ENCODE peak calls at places on chromosomes 3 and 15, in five cellular contexts. One of them, this sample, is unnamed.

GRCh38 chr3:28050895-28051294 is 190.5 kb upstream of the CMC1 start:
- DNase-seq in HepG2: peak
- DNase-seq in GM12878: no peak
- DNase-seq in SK-N-SH: no peak
- DNase-seq in K562: no peak
- DNase-seq in this sample: no peak

GRCh38 chr15:78210349-78210717 is 24.0 kb downstream of the ACSBG1 start:
- DNase-seq in HepG2: no peak
- DNase-seq in GM12878: no peak
- DNase-seq in SK-N-SH: no peak
- DNase-seq in K562: no peak
- DNase-seq in this sample: no peak

GRCh38 chr15:31516874-31517273 is 190.2 kb downstream of the KLF13 start:
- DNase-seq in HepG2: no peak
- DNase-seq in GM12878: no peak
- DNase-seq in SK-N-SH: no peak
- DNase-seq in K562: no peak
- DNase-seq in this sample: no peak

GRCh38 chr15:62999178-62999577 is 43.4 kb upstream of the TPM1 start:
- DNase-seq in HepG2: no peak
- DNase-seq in GM12878: no peak
- DNase-seq in SK-N-SH: no peak
- DNase-seq in K562: no peak
- DNase-seq in this sample: no peak

GRCh38 chr3:111143-112069 is 85.2 kb upstream of the CHL1 start:
- DNase-seq in HepG2: peak
- DNase-seq in GM12878: peak
- DNase-seq in SK-N-SH: no peak
- DNase-seq in K562: no peak
- DNase-seq in this sample: no peak

GRCh38 chr3:5002174-5002870 is 23.1 kb downstream of the BHLHE40 start:
- DNase-seq in HepG2: no peak
- DNase-seq in GM12878: no peak
- DNase-seq in SK-N-SH: no peak
- DNase-seq in K562: peak
- DNase-seq in this sample: no peak

GRCh38 chr15:89630974-89631901 is 24.0 kb downstream of the KIF7 start:
- DNase-seq in HepG2: no peak
- DNase-seq in GM12878: no peak
- DNase-seq in SK-N-SH: peak
- DNase-seq in K562: peak
- DNase-seq in this sample: peak

GRCh38 chr3:186221733-186222378 is 113.0 kb upstream of the ETV5 start:
- DNase-seq in HepG2: no peak
- DNase-seq in GM12878: no peak
- DNase-seq in SK-N-SH: no peak
- DNase-seq in K562: no peak
- DNase-seq in this sample: no peak

GRCh38 chr15:94924971-94925593 is 693.7 kb downstream of the MCTP2 start:
- DNase-seq in HepG2: no peak
- DNase-seq in GM12878: no peak
- DNase-seq in SK-N-SH: no peak
- DNase-seq in K562: no peak
- DNase-seq in this sample: no peak

GRCh38 chr3:162142511-162142910 is 645.9 kb downstream of the OTOL1 start:
- DNase-seq in HepG2: no peak
- DNase-seq in GM12878: no peak
- DNase-seq in SK-N-SH: no peak
- DNase-seq in K562: no peak
- DNase-seq in this sample: no peak

GRCh38 chr3:194136519-194137313 is 768 bp downstream of the HES1 start:
- DNase-seq in HepG2: peak
- DNase-seq in GM12878: no peak
- DNase-seq in SK-N-SH: peak
- DNase-seq in K562: no peak
- DNase-seq in this sample: no peak

GRCh38 chr3:126267169-126267975 is 87.0 kb upstream of the ALDH1L1 start:
- DNase-seq in HepG2: peak
- DNase-seq in GM12878: no peak
- DNase-seq in SK-N-SH: peak
- DNase-seq in K562: no peak
- DNase-seq in this sample: no peak

GRCh38 chr3:197239857-197240256 is 58.6 kb downstream of the DLG1 start:
- DNase-seq in HepG2: no peak
- DNase-seq in GM12878: no peak
- DNase-seq in SK-N-SH: no peak
- DNase-seq in K562: no peak
- DNase-seq in this sample: no peak

GRCh38 chr3:9291991-9292390 is 42.5 kb upstream of the SRGAP3 start:
- DNase-seq in HepG2: no peak
- DNase-seq in GM12878: no peak
- DNase-seq in SK-N-SH: no peak
- DNase-seq in K562: no peak
- DNase-seq in this sample: no peak
- TF ChIP-seq FOXM1 in HepG2: no peak
- TF ChIP-seq FOXM1 in GM12878: no peak
- TF ChIP-seq FOXM1 in SK-N-SH: no peak
- TF ChIP-seq FOXM1 in K562: no peak
- TF ChIP-seq FOXM1 in this sample: no peak

GRCh38 chr3:66411436-66411835 is 89.4 kb downstream of the LRIG1 start:
- DNase-seq in HepG2: no peak
- DNase-seq in GM12878: no peak
- DNase-seq in SK-N-SH: no peak
- DNase-seq in K562: peak
- DNase-seq in this sample: no peak
- TF ChIP-seq FOXM1 in HepG2: no peak
- TF ChIP-seq FOXM1 in GM12878: no peak
- TF ChIP-seq FOXM1 in SK-N-SH: no peak
- TF ChIP-seq FOXM1 in K562: no peak
- TF ChIP-seq FOXM1 in this sample: no peak

GRCh38 chr3:9211155-9211950 is 38.1 kb downstream of the SRGAP3 start:
- DNase-seq in HepG2: no peak
- DNase-seq in GM12878: no peak
- DNase-seq in SK-N-SH: peak
- DNase-seq in K562: no peak
- DNase-seq in this sample: no peak
- TF ChIP-seq FOXM1 in HepG2: no peak
- TF ChIP-seq FOXM1 in GM12878: no peak
- TF ChIP-seq FOXM1 in SK-N-SH: no peak
- TF ChIP-seq FOXM1 in K562: no peak
- TF ChIP-seq FOXM1 in this sample: no peak

GRCh38 chr3:112759681-112760080 is 87.0 kb downstream of the CD200R1L start:
- DNase-seq in HepG2: no peak
- DNase-seq in GM12878: no peak
- DNase-seq in SK-N-SH: no peak
- DNase-seq in K562: no peak
- DNase-seq in this sample: no peak
- TF ChIP-seq FOXM1 in HepG2: no peak
- TF ChIP-seq FOXM1 in GM12878: no peak
- TF ChIP-seq FOXM1 in SK-N-SH: no peak
- TF ChIP-seq FOXM1 in K562: no peak
- TF ChIP-seq FOXM1 in this sample: no peak

GRCh38 chr15:39243396-39243795 is 337.5 kb upstream of the THBS1 start:
- DNase-seq in HepG2: no peak
- DNase-seq in GM12878: no peak
- DNase-seq in SK-N-SH: no peak
- DNase-seq in K562: no peak
- DNase-seq in this sample: no peak
- TF ChIP-seq FOXM1 in HepG2: no peak
- TF ChIP-seq FOXM1 in GM12878: no peak
- TF ChIP-seq FOXM1 in SK-N-SH: no peak
- TF ChIP-seq FOXM1 in K562: no peak
- TF ChIP-seq FOXM1 in this sample: no peak

GRCh38 chr15:83793069-83793468 is 139.1 kb downstream of the ADAMTSL3 start:
- DNase-seq in HepG2: no peak
- DNase-seq in GM12878: no peak
- DNase-seq in SK-N-SH: no peak
- DNase-seq in K562: no peak
- DNase-seq in this sample: no peak
- TF ChIP-seq FOXM1 in HepG2: no peak
- TF ChIP-seq FOXM1 in GM12878: no peak
- TF ChIP-seq FOXM1 in SK-N-SH: no peak
- TF ChIP-seq FOXM1 in K562: no peak
- TF ChIP-seq FOXM1 in this sample: no peak

GRCh38 chr3:147424325-147424910 is 15.3 kb downstream of the ZIC1 start:
- DNase-seq in HepG2: no peak
- DNase-seq in GM12878: no peak
- DNase-seq in SK-N-SH: no peak
- DNase-seq in K562: no peak
- DNase-seq in this sample: no peak
- TF ChIP-seq FOXM1 in HepG2: no peak
- TF ChIP-seq FOXM1 in GM12878: no peak
- TF ChIP-seq FOXM1 in SK-N-SH: no peak
- TF ChIP-seq FOXM1 in K562: no peak
- TF ChIP-seq FOXM1 in this sample: no peak